ENCODE peak calls at places on chromosomes 7 and 10, in four cellular contexts. F, O, V and Z are unnamed samples.

GRCh38 chr10:2986341-2986933 is 80.9 kb upstream of the PFKP start:
- DNase-seq in F (no peak), O (no peak), V (no peak), Z (no peak)

GRCh38 chr7:2008936-2009540 is 223.7 kb downstream of the MAD1L1 start:
- DNase-seq in F (no peak), O (no peak), V (no peak), Z (no peak)

GRCh38 chr10:99339077-99339476 is 9.9 kb downstream of the CNNM1 start:
- DNase-seq in F (peak; percentile 28), O (no peak), V (no peak), Z (no peak)

GRCh38 chr10:97466755-97467154 is 20.8 kb downstream of the ZDHHC16 start:
- DNase-seq in F (peak; percentile 37), O (peak; percentile 47), V (no peak), Z (no peak)

GRCh38 chr7:47088329-47089067 is 493.4 kb downstream of the TNS3 start:
- DNase-seq in F (peak; percentile 67), O (peak; percentile 64), V (peak; percentile 69), Z (peak; percentile 63)

GRCh38 chr10:48658243-48658888 is 26.3 kb upstream of the WDFY4 start:
- DNase-seq in F (peak; percentile 58), O (peak; percentile 83), V (peak; percentile 86), Z (peak; percentile 92)

GRCh38 chr7:156038345-156038744 is 226.1 kb upstream of the SHH start:
- DNase-seq in F (no peak), O (peak; percentile 8), V (no peak), Z (no peak)

GRCh38 chr10:49418328-49418727 is 22.4 kb upstream of the DRGX start:
- DNase-seq in F (no peak), O (no peak), V (no peak), Z (no peak)

GRCh38 chr10:114096864-114097263 is 53.2 kb downstream of the ADRB1 start:
- DNase-seq in F (no peak), O (no peak), V (no peak), Z (no peak)

GRCh38 chr7:40234046-40234445 is 99.2 kb downstream of the SUGCT start:
- DNase-seq in F (no peak), O (no peak), V (no peak), Z (no peak)

GRCh38 chr10:75712241-75712880 is 280.9 kb downstream of the LRMDA start:
- DNase-seq in F (no peak), O (no peak), V (no peak), Z (no peak)

GRCh38 chr7:4610768-4611467 is 71.2 kb upstream of the FOXK1 start:
- DNase-seq in F (peak; percentile 69), O (peak; percentile 86), V (peak; percentile 41), Z (no peak)

GRCh38 chr7:111053035-111053434 is 37.9 kb upstream of the LRRN3 start:
- DNase-seq in F (no peak), O (no peak), V (no peak), Z (no peak)

GRCh38 chr7:109751241-109751640 is 1181.6 kb downstream of the DNAJB9 start:
- DNase-seq in F (peak; percentile 7), O (peak; percentile 51), V (no peak), Z (no peak)
- H3K56ac ChIP-seq in F (no peak overlapping the region), O (no peak overlapping the region), V (no peak overlapping the region), Z (no peak overlapping the region)

GRCh38 chr7:82032899-82033298 is 263.1 kb upstream of the HGF start:
- DNase-seq in F (no peak), O (no peak), V (no peak), Z (no peak)
- H3K56ac ChIP-seq in F (no peak overlapping the region), O (no peak overlapping the region), V (no peak overlapping the region), Z (no peak overlapping the region)

GRCh38 chr10:69704231-69704630 is 74.2 kb downstream of the FAM241B start:
- DNase-seq in F (no peak), O (no peak), V (no peak), Z (no peak)
- H3K56ac ChIP-seq in F (peak overlapping the region; percentile 7), O (no peak overlapping the region), V (no peak overlapping the region), Z (no peak overlapping the region)

GRCh38 chr10:60594476-60595051 is 183.7 kb upstream of the CDK1 start:
- DNase-seq in F (peak; percentile 31), O (peak; percentile 74), V (no peak), Z (no peak)

GRCh38 chr10:60591119-60591518 is 187.2 kb upstream of the CDK1 start:
- DNase-seq in F (no peak), O (no peak), V (no peak), Z (no peak)
- H3K56ac ChIP-seq in F (no peak overlapping the region), O (no peak overlapping the region), V (no peak overlapping the region), Z (no peak overlapping the region)

GRCh38 chr7:113824117-113824823 is 94.5 kb downstream of the PPP1R3A start:
- DNase-seq in F (no peak), O (no peak), V (no peak), Z (no peak)
- H3K56ac ChIP-seq in F (no peak overlapping the region), O (no peak overlapping the region), V (no peak overlapping the region), Z (no peak overlapping the region)

DNA sequence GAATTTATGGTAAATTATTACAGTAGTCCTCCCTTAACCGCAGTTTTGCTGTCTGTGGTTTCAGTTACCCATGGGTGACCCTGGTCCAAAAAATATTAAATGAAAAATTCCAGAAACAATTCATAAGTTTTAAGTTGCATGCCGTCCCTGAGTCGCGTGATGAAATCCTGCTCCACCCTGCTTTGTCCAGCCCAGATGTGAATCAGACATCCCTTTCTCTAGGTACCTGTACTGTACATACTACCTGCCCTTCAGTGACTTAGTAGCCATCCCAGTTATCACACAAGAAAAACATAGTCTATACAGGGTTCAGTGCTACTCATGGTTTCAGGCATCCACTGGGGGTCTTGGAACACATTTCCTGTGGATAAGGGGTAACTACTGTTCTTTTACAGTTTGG is 20.5 kb upstream of the RHEB start:
- DNase-seq in F (no peak), O (no peak), V (no peak), Z (no peak)
- H3K56ac ChIP-seq in F (no peak overlapping the region), O (no peak overlapping the region), V (no peak overlapping the region), Z (no peak overlapping the region)